ENCODE peak calls at places on chromosome 11, in four cellular contexts. W is transverse colon, I is HL-60, C is K562. Y is an unnamed sample.

GRCh38 chr11:61777234-61778090 is 14.9 kb downstream of the TMEM258 start:
- DNase-seq in C (peak; percentile 77), W (peak; percentile 53), I (peak; percentile 62), Y (peak; percentile 41)

GRCh38 chr11:118979434-118979833 is 7.9 kb downstream of the FOXR1 start:
- DNase-seq in C (peak; percentile 54), I (no peak), W (no peak), Y (no peak)

GRCh38 chr11:44661311-44661717 is 65.4 kb upstream of the TSPAN18 start:
- DNase-seq in W (no peak), I (no peak), C (no peak), Y (no peak)

GRCh38 chr11:62552931-62553838 is 6.6 kb upstream of the AHNAK start:
- DNase-seq in W (peak; percentile 90), C (peak; percentile 63), I (peak; percentile 96), Y (peak; percentile 97)

GRCh38 chr11:112223125-112223524 is 3.1 kb upstream of the PTS start:
- DNase-seq in W (no peak), I (no peak), C (no peak), Y (no peak)

GRCh38 chr11:70407814-70408213 is 9.5 kb downstream of the CTTN start:
- DNase-seq in I (no peak), W (no peak), C (no peak), Y (no peak)

GRCh38 chr11:1453611-1454386 is 32.8 kb downstream of the MOB2 start:
- DNase-seq in I (peak; percentile 21), W (peak; percentile 66), C (peak; percentile 76), Y (peak; percentile 75)

GRCh38 chr11:12897390-12897789 is 111.7 kb upstream of the RASSF10 start:
- DNase-seq in C (no peak), I (no peak), W (no peak), Y (no peak)

GRCh38 chr11:1659478-1659877 is 29.9 kb downstream of the KRTAP5-5 start:
- DNase-seq in I (no peak), W (no peak), C (no peak), Y (peak; percentile 15)

GRCh38 chr11:65560555-65561418 is 2.6 kb upstream of the LTBP3 start:
- DNase-seq in C (no peak), W (peak; percentile 54), I (no peak), Y (no peak)

GRCh38 chr11:77407613-77408012 is 66.3 kb downstream of the PAK1 start:
- DNase-seq in I (no peak), W (peak; percentile 80), C (no peak), Y (no peak)

GRCh38 chr11:57527056-57527631 is 3.4 kb downstream of the TIMM10 start:
- DNase-seq in I (no peak), C (peak; percentile 50), W (peak; percentile 78), Y (peak; percentile 77)

GRCh38 chr11:6152126-6152525 is 18.0 kb downstream of the OR52B2 start:
- DNase-seq in C (no peak), I (no peak), W (no peak), Y (no peak)

GRCh38 chr11:62461740-62462522 is 43.1 kb downstream of the SCGB1A1 start:
- DNase-seq in W (peak; percentile 45), I (no peak), C (peak; percentile 59), Y (no peak)

GRCh38 chr11:99739464-99740089 is 718.8 kb downstream of the CNTN5 start:
- DNase-seq in I (no peak), C (peak; percentile 11), W (no peak), Y (no peak)

GRCh38 chr11:88414385-88414861 is 76.9 kb upstream of the CTSC start:
- DNase-seq in I (peak; percentile 44), W (peak; percentile 20), C (no peak), Y (peak; percentile 64)
- TF ChIP-seq POLR2AphosphoS5 in I (no peak), W (peak; percentile 53), C (no peak), Y (no peak)

GRCh38 chr11:110761131-110761530 is 48.9 kb upstream of the ARHGAP20 start:
- DNase-seq in I (no peak), C (no peak), W (no peak), Y (no peak)
- TF ChIP-seq POLR2AphosphoS5 in I (no peak), C (no peak), W (no peak), Y (no peak)

GRCh38 chr11:9003573-9004309 is at the start of gene NRIP3:
- DNase-seq in C (peak; percentile 91), W (peak; percentile 81), I (peak; percentile 44), Y (peak; percentile 95)
- TF ChIP-seq POLR2AphosphoS5 in C (peak; percentile 79), W (peak; percentile 31), I (peak; percentile 51), Y (no peak)

DNA sequence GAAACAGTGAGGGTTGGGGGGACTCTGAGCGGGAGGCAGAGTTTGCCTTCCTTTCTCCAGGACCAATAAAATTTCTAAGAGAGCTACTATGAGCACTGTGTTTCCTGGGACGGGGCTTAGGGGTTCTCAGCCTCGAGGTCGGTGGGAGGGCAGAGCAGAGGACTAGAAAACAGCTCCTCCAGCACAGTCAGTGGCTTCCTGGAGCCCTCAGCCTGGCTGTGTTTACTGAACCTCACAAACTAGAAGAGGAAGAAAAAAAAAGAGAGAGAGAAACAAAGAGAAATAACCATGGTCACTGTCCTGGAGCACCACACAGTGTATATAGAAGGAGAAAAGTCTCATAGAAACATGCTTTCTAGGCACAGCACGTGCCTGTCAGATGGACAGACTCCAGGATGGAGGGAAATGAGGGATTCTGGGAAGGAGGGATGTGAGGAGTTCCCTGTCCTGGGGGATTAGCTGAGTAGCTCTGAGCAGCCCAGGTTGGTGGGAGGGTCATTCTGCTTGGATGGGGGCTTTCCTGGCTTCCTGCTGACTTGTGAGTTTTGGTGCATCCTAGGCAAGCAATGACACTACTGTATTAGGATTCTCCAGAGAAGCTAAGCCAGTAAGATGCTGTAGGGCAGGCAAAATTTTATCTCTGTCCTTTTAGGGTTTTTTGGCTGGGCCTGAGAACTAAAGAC is 3.1 kb downstream of the GSTP1 start:
- DNase-seq in C (no peak), W (no peak), I (no peak), Y (no peak)
- TF ChIP-seq POLR2AphosphoS5 in C (no peak), W (no peak), I (no peak), Y (no peak)

GRCh38 chr11:126284829-126285228 is 1.9 kb downstream of the TIRAP start:
- DNase-seq in W (peak; percentile 83), I (no peak), C (no peak), Y (no peak)

GRCh38 chr11:126281666-126282175 is 1.2 kb upstream of the TIRAP start:
- DNase-seq in W (no peak), C (no peak), I (no peak), Y (no peak)

GRCh38 chr11:126281245-126281644 is 1.6 kb upstream of the TIRAP start:
- DNase-seq in W (no peak), I (no peak), C (no peak), Y (peak; percentile 78)

GRCh38 chr11:126282361-126282741 is 542 bp upstream of the TIRAP start:
- DNase-seq in C (peak; percentile 36), I (no peak), W (peak; percentile 57), Y (peak; percentile 87)

GRCh38 chr11:126282742-126283591 is at the start of gene TIRAP:
- DNase-seq in C (peak; percentile 80), I (peak; percentile 53), W (peak; percentile 76), Y (peak; percentile 74)
- TF ChIP-seq POLR2AphosphoS5 in C (peak; percentile 1), I (peak; percentile 47), W (peak; percentile 62), Y (no peak)

GRCh38 chr11:45756384-45757010 is 48.5 kb upstream of the SLC35C1 start:
- DNase-seq in C (no peak), W (no peak), I (no peak), Y (no peak)

GRCh38 chr11:45755281-45755859 is 49.6 kb upstream of the SLC35C1 start:
- DNase-seq in W (no peak), C (no peak), I (no peak), Y (peak; percentile 33)

GRCh38 chr11:45752136-45752535 is 52.8 kb upstream of the SLC35C1 start:
- DNase-seq in I (no peak), C (no peak), W (no peak), Y (no peak)

GRCh38 chr11:45754746-45755145 is 50.2 kb upstream of the SLC35C1 start:
- DNase-seq in C (no peak), W (no peak), I (no peak), Y (no peak)

GRCh38 chr11:45754261-45754709 is 50.7 kb upstream of the SLC35C1 start:
- DNase-seq in C (no peak), I (no peak), W (no peak), Y (peak; percentile 22)
- TF ChIP-seq POLR2AphosphoS5 in C (no peak), I (no peak), W (no peak), Y (no peak)

GRCh38 chr11:68374531-68374930 is 62.1 kb downstream of the LRP5 start:
- DNase-seq in I (no peak), C (no peak), W (no peak), Y (no peak)
- TF ChIP-seq POLR2AphosphoS5 in I (no peak), C (no peak), W (no peak), Y (no peak)

GRCh38 chr11:18379201-18379600 is 15.2 kb upstream of the LDHA start:
- DNase-seq in W (no peak), C (no peak), I (no peak), Y (no peak)

GRCh38 chr11:18384157-18384641 is 10.2 kb upstream of the LDHA start:
- DNase-seq in I (no peak), C (peak; percentile 20), W (peak; percentile 85), Y (peak; percentile 71)

GRCh38 chr11:18383388-18384156 is 10.8 kb upstream of the LDHA start:
- DNase-seq in C (peak; percentile 27), W (peak; percentile 83), I (peak; percentile 57), Y (peak; percentile 94)
- TF ChIP-seq POLR2AphosphoS5 in C (no peak), W (peak; percentile 56), I (peak; percentile 24), Y (peak; percentile 72)

GRCh38 chr11:73872746-73873412 is 3.8 kb downstream of the COA4 start:
- DNase-seq in C (no peak), W (no peak), I (no peak), Y (peak; percentile 47)

GRCh38 chr11:73869234-73869949 is 7.3 kb downstream of the COA4 start:
- DNase-seq in W (peak; percentile 39), C (no peak), I (no peak), Y (no peak)

GRCh38 chr11:73866586-73866996 is 10.1 kb downstream of the COA4 start:
- DNase-seq in I (no peak), C (no peak), W (peak; percentile 21), Y (no peak)

GRCh38 chr11:73866095-73866579 is 10.5 kb downstream of the COA4 start:
- DNase-seq in C (no peak), I (no peak), W (no peak), Y (no peak)

GRCh38 chr11:73870261-73870660 is 6.4 kb downstream of the COA4 start:
- DNase-seq in W (no peak), C (no peak), I (no peak), Y (no peak)
- TF ChIP-seq POLR2AphosphoS5 in W (no peak), C (no peak), I (no peak), Y (no peak)

Y was measured in upper lobe of left lung.